ENCODE peak calls at places on chromosomes 6 and 20, in seven cellular contexts. One of them, this sample, is unnamed. For H3K9me3 and H3K36me3, the result is how much of the 10 kb centered on the place peaks cover.

GRCh38 chr6:37777272-37777736 is 42.2 kb upstream of the ZFAND3 start:
- DNase-seq in uterus: no peak
- DNase-seq in left lung: no peak
- DNase-seq in GM23248: no peak
- DNase-seq in psoas muscle: no peak
- DNase-seq in endodermal cell: peak
- DNase-seq in CD8-positive, alpha-beta memory T cell: no peak
- DNase-seq in this sample: no peak

GRCh38 chr6:136962661-136963060 is 40.6 kb downstream of the SLC35D3 start:
- DNase-seq in endodermal cell: no peak
- DNase-seq in uterus: no peak
- DNase-seq in left lung: no peak
- DNase-seq in psoas muscle: no peak
- DNase-seq in GM23248: no peak
- DNase-seq in CD8-positive, alpha-beta memory T cell: no peak
- DNase-seq in this sample: no peak

GRCh38 chr20:4026093-4026601 is 10.8 kb upstream of the RNF24 start:
- DNase-seq in CD8-positive, alpha-beta memory T cell: no peak
- DNase-seq in psoas muscle: no peak
- DNase-seq in left lung: no peak
- DNase-seq in endodermal cell: peak
- DNase-seq in uterus: peak
- DNase-seq in GM23248: peak
- DNase-seq in this sample: no peak

GRCh38 chr6:48567016-48567415 is 456.0 kb upstream of the PTCHD4 start:
- DNase-seq in endodermal cell: no peak
- DNase-seq in left lung: no peak
- DNase-seq in psoas muscle: no peak
- DNase-seq in CD8-positive, alpha-beta memory T cell: no peak
- DNase-seq in uterus: no peak
- DNase-seq in GM23248: no peak
- DNase-seq in this sample: no peak

GRCh38 chr20:17832236-17832635 is 132.5 kb downstream of the BANF2 start:
- DNase-seq in left lung: no peak
- DNase-seq in uterus: no peak
- DNase-seq in endodermal cell: no peak
- DNase-seq in GM23248: peak
- DNase-seq in psoas muscle: no peak
- DNase-seq in CD8-positive, alpha-beta memory T cell: no peak
- DNase-seq in this sample: no peak

GRCh38 chr6:15322781-15323536 is 77.1 kb downstream of the JARID2 start:
- DNase-seq in endodermal cell: peak
- DNase-seq in uterus: no peak
- DNase-seq in left lung: no peak
- DNase-seq in GM23248: no peak
- DNase-seq in CD8-positive, alpha-beta memory T cell: no peak
- DNase-seq in psoas muscle: no peak
- DNase-seq in this sample: no peak

GRCh38 chr20:52349806-52350205 is 158.2 kb upstream of the ZFP64 start:
- DNase-seq in CD8-positive, alpha-beta memory T cell: no peak
- DNase-seq in uterus: no peak
- DNase-seq in left lung: no peak
- DNase-seq in GM23248: no peak
- DNase-seq in psoas muscle: no peak
- DNase-seq in endodermal cell: no peak
- DNase-seq in this sample: no peak

GRCh38 chr6:110048221-110048875 is 70.2 kb downstream of the GPR6 start:
- DNase-seq in uterus: no peak
- DNase-seq in left lung: no peak
- DNase-seq in endodermal cell: peak
- DNase-seq in GM23248: peak
- DNase-seq in psoas muscle: no peak
- DNase-seq in CD8-positive, alpha-beta memory T cell: no peak
- DNase-seq in this sample: no peak

GRCh38 chr6:139135578-139136545 is 982 bp downstream of the HECA start:
- DNase-seq in psoas muscle: peak
- DNase-seq in uterus: peak
- DNase-seq in CD8-positive, alpha-beta memory T cell: peak
- DNase-seq in left lung: peak
- DNase-seq in GM23248: peak
- DNase-seq in endodermal cell: peak
- DNase-seq in this sample: peak

GRCh38 chr6:151592449-151593169 is 98.8 kb downstream of the CCDC170 start:
- DNase-seq in CD8-positive, alpha-beta memory T cell: no peak
- DNase-seq in left lung: no peak
- DNase-seq in psoas muscle: no peak
- DNase-seq in uterus: no peak
- DNase-seq in endodermal cell: no peak
- DNase-seq in GM23248: no peak
- DNase-seq in this sample: no peak

GRCh38 chr20:57400262-57400701 is 9.1 kb downstream of the RBM38 start:
- DNase-seq in GM23248: no peak
- DNase-seq in uterus: no peak
- DNase-seq in left lung: no peak
- DNase-seq in psoas muscle: peak
- DNase-seq in endodermal cell: no peak
- DNase-seq in CD8-positive, alpha-beta memory T cell: no peak
- DNase-seq in this sample: no peak

GRCh38 chr6:3850451-3851203 is 1.5 kb downstream of the FAM50B start:
- DNase-seq in endodermal cell: no peak
- DNase-seq in left lung: no peak
- DNase-seq in uterus: no peak
- DNase-seq in psoas muscle: no peak
- DNase-seq in CD8-positive, alpha-beta memory T cell: peak
- DNase-seq in GM23248: no peak
- DNase-seq in this sample: no peak

GRCh38 chr6:158991017-158991723 is 8.8 kb downstream of the RSPH3 start:
- DNase-seq in psoas muscle: no peak
- DNase-seq in GM23248: no peak
- DNase-seq in left lung: no peak
- DNase-seq in CD8-positive, alpha-beta memory T cell: no peak
- DNase-seq in uterus: no peak
- DNase-seq in endodermal cell: peak
- DNase-seq in this sample: no peak

GRCh38 chr6:167647333-167647732 is 179.4 kb upstream of the AFDN start:
- DNase-seq in uterus: no peak
- DNase-seq in endodermal cell: no peak
- DNase-seq in psoas muscle: no peak
- DNase-seq in CD8-positive, alpha-beta memory T cell: no peak
- DNase-seq in left lung: no peak
- DNase-seq in GM23248: no peak
- DNase-seq in this sample: no peak

GRCh38 chr6:145814035-145814500 is 527 bp downstream of the FBXO30 start:
- DNase-seq in endodermal cell: peak
- DNase-seq in CD8-positive, alpha-beta memory T cell: no peak
- DNase-seq in left lung: peak
- DNase-seq in psoas muscle: peak
- DNase-seq in GM23248: peak
- DNase-seq in uterus: peak
- DNase-seq in this sample: peak

GRCh38 chr6:130755368-130756034 is 71.7 kb upstream of the SMLR1 start:
- DNase-seq in left lung: no peak
- DNase-seq in endodermal cell: no peak
- DNase-seq in CD8-positive, alpha-beta memory T cell: no peak
- DNase-seq in GM23248: no peak
- DNase-seq in uterus: no peak
- DNase-seq in psoas muscle: no peak
- DNase-seq in this sample: no peak

GRCh38 chr20:53866787-53867740 is 203.3 kb downstream of the BCAS1 start:
- DNase-seq in left lung: no peak
- DNase-seq in GM23248: peak
- DNase-seq in psoas muscle: no peak
- DNase-seq in endodermal cell: no peak
- DNase-seq in uterus: no peak
- DNase-seq in CD8-positive, alpha-beta memory T cell: no peak
- DNase-seq in this sample: no peak

GRCh38 chr20:45020236-45020886 is 54.0 kb downstream of the STK4 start:
- DNase-seq in endodermal cell: no peak
- DNase-seq in GM23248: no peak
- DNase-seq in CD8-positive, alpha-beta memory T cell: no peak
- DNase-seq in psoas muscle: no peak
- DNase-seq in left lung: no peak
- DNase-seq in uterus: no peak
- DNase-seq in this sample: no peak

GRCh38 chr6:33208089-33208967 is at the start of gene RING1:
- DNase-seq in psoas muscle: peak
- DNase-seq in endodermal cell: peak
- DNase-seq in GM23248: peak
- DNase-seq in CD8-positive, alpha-beta memory T cell: peak
- DNase-seq in uterus: peak
- DNase-seq in left lung: peak
- DNase-seq in this sample: peak

GRCh38 chr20:17854307-17854903 is 114.2 kb downstream of the SNX5 start:
- DNase-seq in uterus: no peak
- DNase-seq in left lung: no peak
- DNase-seq in psoas muscle: peak
- DNase-seq in endodermal cell: peak
- DNase-seq in GM23248: peak
- DNase-seq in CD8-positive, alpha-beta memory T cell: no peak
- DNase-seq in this sample: peak

GRCh38 chr6:166786704-166787293 is 159.7 kb upstream of the RPS6KA2 start:
- DNase-seq in CD8-positive, alpha-beta memory T cell: no peak
- DNase-seq in psoas muscle: no peak
- DNase-seq in uterus: no peak
- DNase-seq in GM23248: peak
- DNase-seq in left lung: no peak
- DNase-seq in endodermal cell: peak
- DNase-seq in this sample: no peak

GRCh38 chr6:1088441-1089001 is 223.4 kb upstream of the FOXQ1 start:
- DNase-seq in CD8-positive, alpha-beta memory T cell: no peak
- DNase-seq in uterus: no peak
- DNase-seq in endodermal cell: peak
- DNase-seq in left lung: no peak
- DNase-seq in psoas muscle: no peak
- DNase-seq in GM23248: no peak
- DNase-seq in this sample: no peak

GRCh38 chr6:136613477-136613876 is 63.3 kb upstream of the MAP7 start:
- DNase-seq in uterus: no peak
- DNase-seq in endodermal cell: no peak
- DNase-seq in psoas muscle: no peak
- DNase-seq in GM23248: peak
- DNase-seq in left lung: no peak
- DNase-seq in CD8-positive, alpha-beta memory T cell: no peak
- DNase-seq in this sample: no peak

GRCh38 chr6:71551798-71552197 is 263.2 kb downstream of the OGFRL1 start:
- DNase-seq in uterus: no peak
- DNase-seq in left lung: no peak
- DNase-seq in GM23248: no peak
- DNase-seq in CD8-positive, alpha-beta memory T cell: no peak
- DNase-seq in endodermal cell: no peak
- DNase-seq in psoas muscle: no peak
- DNase-seq in this sample: no peak

GRCh38 chr6:71558974-71559373 is 270.4 kb downstream of the OGFRL1 start:
- DNase-seq in endodermal cell: no peak
- DNase-seq in GM23248: no peak
- DNase-seq in CD8-positive, alpha-beta memory T cell: no peak
- DNase-seq in left lung: no peak
- DNase-seq in psoas muscle: no peak
- DNase-seq in uterus: no peak
- DNase-seq in this sample: no peak

GRCh38 chr6:71556141-71556540 is 267.5 kb downstream of the OGFRL1 start:
- DNase-seq in psoas muscle: no peak
- DNase-seq in endodermal cell: no peak
- DNase-seq in uterus: no peak
- DNase-seq in left lung: no peak
- DNase-seq in CD8-positive, alpha-beta memory T cell: no peak
- DNase-seq in GM23248: no peak
- DNase-seq in this sample: no peak
- H3K9me3 ChIP-seq in psoas muscle: under half
- H3K9me3 ChIP-seq in endodermal cell: under half
- H3K9me3 ChIP-seq in uterus: under half
- H3K9me3 ChIP-seq in left lung: half or more
- H3K9me3 ChIP-seq in CD8-positive, alpha-beta memory T cell: under half
- H3K9me3 ChIP-seq in GM23248: under half
- H3K9me3 ChIP-seq in this sample: under half

GRCh38 chr6:24648276-24648675 is 2.3 kb upstream of the KIAA0319 start:
- DNase-seq in left lung: no peak
- DNase-seq in endodermal cell: no peak
- DNase-seq in psoas muscle: no peak
- DNase-seq in GM23248: no peak
- DNase-seq in CD8-positive, alpha-beta memory T cell: no peak
- DNase-seq in uterus: no peak
- DNase-seq in this sample: no peak
- H3K27ac ChIP-seq in left lung: no peak
- H3K27ac ChIP-seq in endodermal cell: no peak
- H3K27ac ChIP-seq in psoas muscle: no peak
- H3K27ac ChIP-seq in GM23248: no peak
- H3K27ac ChIP-seq in CD8-positive, alpha-beta memory T cell: no peak
- H3K27ac ChIP-seq in uterus: no peak
- H3K27ac ChIP-seq in this sample: no peak

GRCh38 chr20:2655331-2656116 is 3.1 kb downstream of the NOP56 start:
- DNase-seq in GM23248: no peak
- DNase-seq in endodermal cell: no peak
- DNase-seq in CD8-positive, alpha-beta memory T cell: no peak
- DNase-seq in left lung: no peak
- DNase-seq in uterus: no peak
- DNase-seq in psoas muscle: no peak
- DNase-seq in this sample: peak

GRCh38 chr20:2657674-2658073 is 5.2 kb downstream of the NOP56 start:
- DNase-seq in CD8-positive, alpha-beta memory T cell: no peak
- DNase-seq in left lung: no peak
- DNase-seq in psoas muscle: no peak
- DNase-seq in GM23248: no peak
- DNase-seq in uterus: no peak
- DNase-seq in endodermal cell: no peak
- DNase-seq in this sample: no peak

GRCh38 chr20:2656471-2657117 is 4.2 kb downstream of the NOP56 start:
- DNase-seq in uterus: no peak
- DNase-seq in psoas muscle: no peak
- DNase-seq in CD8-positive, alpha-beta memory T cell: no peak
- DNase-seq in left lung: no peak
- DNase-seq in endodermal cell: no peak
- DNase-seq in GM23248: no peak
- DNase-seq in this sample: peak

GRCh38 chr20:2658414-2659354 is 5.3 kb downstream of the IDH3B start:
- DNase-seq in CD8-positive, alpha-beta memory T cell: no peak
- DNase-seq in uterus: no peak
- DNase-seq in GM23248: no peak
- DNase-seq in left lung: no peak
- DNase-seq in endodermal cell: peak
- DNase-seq in psoas muscle: no peak
- DNase-seq in this sample: peak

GRCh38 chr20:2657241-2657640 is 4.8 kb downstream of the NOP56 start:
- DNase-seq in left lung: no peak
- DNase-seq in GM23248: no peak
- DNase-seq in CD8-positive, alpha-beta memory T cell: no peak
- DNase-seq in uterus: no peak
- DNase-seq in psoas muscle: no peak
- DNase-seq in endodermal cell: no peak
- DNase-seq in this sample: peak
- H3K36me3 ChIP-seq in left lung: under half
- H3K36me3 ChIP-seq in GM23248: under half
- H3K36me3 ChIP-seq in CD8-positive, alpha-beta memory T cell: half or more
- H3K36me3 ChIP-seq in uterus: under half
- H3K36me3 ChIP-seq in psoas muscle: half or more
- H3K36me3 ChIP-seq in endodermal cell: half or more
- H3K36me3 ChIP-seq in this sample: half or more

GRCh38 chr6:61192610-61193009 is 1093.4 kb downstream of the KHDRBS2 start:
- DNase-seq in uterus: no peak
- DNase-seq in endodermal cell: no peak
- DNase-seq in CD8-positive, alpha-beta memory T cell: no peak
- DNase-seq in psoas muscle: no peak
- DNase-seq in left lung: no peak
- DNase-seq in GM23248: no peak
- DNase-seq in this sample: no peak

GRCh38 chr6:61193771-61194170 is 1092.3 kb downstream of the KHDRBS2 start:
- DNase-seq in psoas muscle: no peak
- DNase-seq in GM23248: no peak
- DNase-seq in left lung: no peak
- DNase-seq in uterus: no peak
- DNase-seq in CD8-positive, alpha-beta memory T cell: no peak
- DNase-seq in endodermal cell: no peak
- DNase-seq in this sample: no peak
- H3K9me3 ChIP-seq in psoas muscle: under half
- H3K9me3 ChIP-seq in GM23248: under half
- H3K9me3 ChIP-seq in left lung: under half
- H3K9me3 ChIP-seq in uterus: under half
- H3K9me3 ChIP-seq in CD8-positive, alpha-beta memory T cell: under half
- H3K9me3 ChIP-seq in endodermal cell: under half
- H3K9me3 ChIP-seq in this sample: under half

This sample was measured in tibial artery.